ENCODE peak calls at places on chromosome 2, in four cellular contexts. L is K562, O is H1, A is HepG2. G is an unnamed sample.

GRCh38 chr2:158079672-158080071 is 22.0 kb upstream of the UPP2 start:
- DNase-seq in L (no peak), O (no peak), A (peak; percentile 98), G (no peak)

GRCh38 chr2:189022492-189022891 is 48.3 kb downstream of the COL3A1 start:
- DNase-seq in L (no peak), O (no peak), A (no peak), G (no peak)

GRCh38 chr2:136216073-136216472 is 98.1 kb upstream of the CXCR4 start:
- DNase-seq in L (no peak), O (no peak), A (no peak), G (no peak)

GRCh38 chr2:184597571-184597980 is 753 bp upstream of the ZNF804A start:
- DNase-seq in L (no peak), O (peak; percentile 15), A (no peak), G (no peak)

GRCh38 chr2:127011796-127012195 is 95.2 kb downstream of the BIN1 start:
- DNase-seq in L (no peak), O (no peak), A (no peak), G (no peak)

GRCh38 chr2:72864500-72864899 is 22.7 kb upstream of the SPR start:
- DNase-seq in L (no peak), O (no peak), A (no peak), G (peak; percentile 70)

GRCh38 chr2:155766342-155767115 is 566.0 kb downstream of the NR4A2 start:
- DNase-seq in L (no peak), O (no peak), A (no peak), G (no peak)

GRCh38 chr2:239182981-239183791 is 217.6 kb downstream of the HDAC4 start:
- DNase-seq in L (no peak), O (no peak), A (no peak), G (no peak)

GRCh38 chr2:129347486-129348217 is 631.8 kb upstream of the RAB6C start:
- DNase-seq in L (peak; percentile 10), O (no peak), A (no peak), G (no peak)

GRCh38 chr2:234373060-234373459 is 123.8 kb downstream of the ARL4C start:
- DNase-seq in L (no peak), O (no peak), A (no peak), G (peak; percentile 39)

GRCh38 chr2:202337706-202338346 is 38.3 kb upstream of the BMPR2 start:
- DNase-seq in L (peak; percentile 16), O (no peak), A (no peak), G (no peak)

GRCh38 chr2:180699657-180700361 is 280.6 kb upstream of the UBE2E3 start:
- DNase-seq in L (no peak), O (no peak), A (no peak), G (no peak)

GRCh38 chr2:233209117-233209977 is 42.1 kb upstream of the ATG16L1 start:
- DNase-seq in L (no peak), O (peak; percentile 9), A (peak; percentile 23), G (peak; percentile 34)

GRCh38 chr2:148132400-148132799 is 111.5 kb downstream of the MBD5 start:
- DNase-seq in L (no peak), O (no peak), A (no peak), G (no peak)

GRCh38 chr2:43333656-43334144 is 107.3 kb upstream of the ZFP36L2 start:
- DNase-seq in L (no peak), O (no peak), A (no peak), G (no peak)

GRCh38 chr2:216047417-216047816 is 34.1 kb upstream of the MREG start:
- DNase-seq in L (no peak), O (no peak), A (no peak), G (no peak)

GRCh38 chr2:48433682-48434081 is 96.3 kb upstream of the STON1 start:
- DNase-seq in L (peak; percentile 30), O (no peak), A (no peak), G (no peak)

GRCh38 chr2:181300600-181301291 is 156.4 kb upstream of the ITGA4 start:
- DNase-seq in L (no peak), O (no peak), A (no peak), G (no peak)

GRCh38 chr2:9738718-9739496 is 104.4 kb upstream of the TAF1B start:
- DNase-seq in L (no peak), O (no peak), A (no peak), G (no peak)

GRCh38 chr2:70190086-70190412 is 770 bp downstream of the C2orf42 start:
- DNase-seq in L (peak; percentile 58), O (no peak), A (no peak), G (no peak)

GRCh38 chr2:162344617-162344950 is 652 bp downstream of the GCA start:
- DNase-seq in L (no peak), O (no peak), A (peak; percentile 10), G (no peak)

GRCh38 chr2:148876190-148876588 is 1.2 kb downstream of the KIF5C start:
- DNase-seq in L (no peak), O (no peak), A (no peak), G (no peak)

GRCh38 chr2:18792226-18792629 is 202.9 kb upstream of the NT5C1B start:
- DNase-seq in L (no peak), O (no peak), A (no peak), G (no peak)

GRCh38 chr2:200593905-200594304 is 8.1 kb downstream of the AOX1 start:
- DNase-seq in L (no peak), O (no peak), A (no peak), G (no peak)

GRCh38 chr2:96409543-96410184 is 74.1 kb downstream of the NCAPH start:
- DNase-seq in L (no peak), O (no peak), A (no peak), G (no peak)
- TF ChIP-seq JUN in L (no peak), O (no peak), A (no peak), G (no peak)

GRCh38 chr2:75289771-75290170 is 90.5 kb upstream of the TACR1 start:
- DNase-seq in L (no peak), O (no peak), A (no peak), G (no peak)

GRCh38 chr2:75294362-75294761 is 95.0 kb upstream of the TACR1 start:
- DNase-seq in L (no peak), O (no peak), A (peak; percentile 6), G (no peak)

GRCh38 chr2:75288760-75289159 is 89.4 kb upstream of the TACR1 start:
- DNase-seq in L (no peak), O (no peak), A (no peak), G (no peak)

GRCh38 chr2:75290600-75291140 is 91.3 kb upstream of the TACR1 start:
- DNase-seq in L (no peak), O (no peak), A (no peak), G (no peak)

DNA sequence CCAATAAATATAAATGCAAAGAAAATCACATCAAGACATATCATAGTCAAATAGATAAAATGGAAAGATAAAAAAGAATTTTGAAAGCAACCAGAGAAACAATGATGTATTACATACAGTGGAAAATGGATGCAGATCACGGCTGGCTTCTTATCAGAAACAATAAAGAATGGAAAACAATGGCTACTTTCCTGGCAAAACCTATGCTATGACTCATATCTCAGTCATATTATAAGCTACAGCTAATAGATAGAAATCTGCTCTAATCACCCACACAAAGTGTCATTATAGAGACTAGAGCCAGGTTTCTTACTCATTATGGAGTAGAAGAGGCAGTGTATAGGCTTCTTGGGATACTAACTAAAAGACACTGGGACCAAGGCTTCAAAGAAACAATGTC is 93.5 kb upstream of the TACR1 start:
- DNase-seq in L (no peak), O (no peak), A (no peak), G (no peak)
- TF ChIP-seq RFX5 in L (no peak), O (no peak), A (no peak), G (no peak)

DNA sequence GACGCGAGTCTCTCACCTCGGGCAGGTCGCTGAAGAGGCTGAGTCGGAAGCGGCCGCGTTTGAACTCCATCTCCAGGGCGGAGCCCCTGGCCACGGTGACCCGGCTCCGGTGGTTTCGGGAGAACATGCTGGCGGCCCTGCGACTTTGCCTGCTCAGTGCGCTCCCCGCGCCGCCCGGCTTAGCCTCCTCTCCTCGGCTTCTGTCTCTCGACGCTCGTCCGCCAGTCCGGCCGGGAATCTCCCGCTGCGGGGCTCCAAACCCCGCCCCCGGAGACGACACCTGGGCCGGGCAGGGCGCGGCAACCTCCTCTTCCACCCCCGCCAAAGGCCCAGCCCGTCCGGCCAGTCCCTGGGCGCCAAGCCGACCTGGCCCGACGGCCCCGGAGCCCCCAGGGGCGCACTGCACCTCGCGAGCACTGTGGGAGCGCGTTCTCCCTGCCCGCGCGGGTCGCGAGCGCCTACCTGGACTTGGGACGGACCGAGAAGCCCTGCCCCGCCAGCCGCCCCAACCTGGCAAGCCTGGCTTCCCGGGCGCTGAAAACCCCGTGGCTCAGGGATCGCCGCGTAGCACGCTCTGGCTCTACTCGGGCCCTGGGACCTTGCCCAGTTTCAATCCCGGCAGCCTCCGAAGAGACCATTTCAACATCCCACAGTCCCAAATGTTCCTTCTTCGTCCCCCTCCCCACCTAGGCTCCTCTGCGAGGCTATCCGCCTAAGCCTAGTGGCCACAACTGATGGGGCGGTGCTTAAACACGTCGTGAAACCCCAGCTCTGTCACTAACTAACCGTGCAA is at the start of gene RTKN:
- DNase-seq in L (no peak), O (no peak), A (peak; percentile 96), G (no peak)
- TF ChIP-seq JUN in L (no peak), O (no peak), A (peak; percentile 83), G (no peak)

GRCh38 chr2:8303322-8303832 is 378.5 kb upstream of the ID2 start:
- DNase-seq in L (no peak), O (no peak), A (no peak), G (no peak)
- TF ChIP-seq RFX5 in L (no peak), O (no peak), A (no peak), G (no peak)

GRCh38 chr2:173719471-173719870 is 245.7 kb downstream of the SP3 start:
- DNase-seq in L (no peak), O (no peak), A (no peak), G (no peak)
- TF ChIP-seq JUN in L (no peak), O (no peak), A (no peak), G (no peak)

GRCh38 chr2:217939629-217940245 is 63.1 kb downstream of the TNS1 start:
- DNase-seq in L (no peak), O (no peak), A (no peak), G (no peak)
- TF ChIP-seq RFX5 in L (no peak), O (no peak), A (no peak), G (no peak)

GRCh38 chr2:185668710-185669109 is 69.9 kb upstream of the FSIP2 start:
- DNase-seq in L (no peak), O (no peak), A (no peak), G (no peak)
- TF ChIP-seq JUN in L (no peak), O (no peak), A (no peak), G (no peak)

GRCh38 chr2:95272299-95272751 is 1.9 kb upstream of the PROM2 start:
- DNase-seq in L (no peak), O (no peak), A (no peak), G (no peak)
- TF ChIP-seq RFX5 in L (no peak), O (no peak), A (no peak), G (no peak)